ENCODE peak calls at places on chromosomes 5 and 9, in eight cellular contexts. Q, W, S, J, F, B, L and G are unnamed samples.

GRCh38 chr5:124923131-124923530 is 176.7 kb upstream of the ZNF608 start:
- DNase-seq in Q (no peak), W (peak), S (no peak), J (no peak), F (no peak), B (peak), L (no peak), G (peak)

GRCh38 chr9:135199489-135199888 is 112.0 kb downstream of the OLFM1 start:
- DNase-seq in Q (no peak), W (no peak), S (no peak), J (no peak), F (no peak), B (no peak), L (no peak), G (no peak)

GRCh38 chr5:37771731-37772130 is 68.1 kb downstream of the GDNF start:
- DNase-seq in Q (no peak), W (no peak), S (no peak), J (no peak), F (no peak), B (no peak), L (peak), G (no peak)

GRCh38 chr5:173094012-173094661 is 38.0 kb downstream of the CREBRF start:
- DNase-seq in Q (no peak), W (no peak), S (no peak), J (peak), F (no peak), B (peak), L (peak), G (no peak)

GRCh38 chr9:137110911-137111787 is 3.4 kb downstream of the DPP7 start:
- DNase-seq in Q (no peak), W (no peak), S (no peak), J (no peak), F (no peak), B (no peak), L (no peak), G (no peak)

GRCh38 chr9:137697832-137698231 is 79.0 kb downstream of the EHMT1 start:
- DNase-seq in Q (no peak), W (no peak), S (no peak), J (no peak), F (no peak), B (no peak), L (no peak), G (no peak)

GRCh38 chr5:59039296-59040006 is 456.6 kb downstream of the RAB3C start:
- DNase-seq in Q (peak), W (no peak), S (peak), J (no peak), F (peak), B (peak), L (no peak), G (peak)

GRCh38 chr9:128558431-128559310 is 6.3 kb downstream of the SPTAN1 start:
- DNase-seq in Q (no peak), W (peak), S (peak), J (peak), F (peak), B (peak), L (peak), G (peak)

GRCh38 chr5:54719384-54720306 is 202.1 kb downstream of the SNX18 start:
- DNase-seq in Q (no peak), W (no peak), S (no peak), J (no peak), F (no peak), B (no peak), L (no peak), G (no peak)

GRCh38 chr9:114395196-114395595 is 7.4 kb upstream of the AKNA start:
- DNase-seq in Q (no peak), W (no peak), S (no peak), J (no peak), F (no peak), B (no peak), L (no peak), G (no peak)

GRCh38 chr5:151696470-151697061 is 9.9 kb upstream of the SPARC start:
- DNase-seq in Q (no peak), W (no peak), S (no peak), J (no peak), F (no peak), B (no peak), L (peak), G (no peak)

GRCh38 chr9:12891588-12891987 is 116.8 kb downstream of the LURAP1L start:
- DNase-seq in Q (no peak), W (no peak), S (no peak), J (no peak), F (no peak), B (no peak), L (no peak), G (no peak)